ENCODE peak calls at places on chromosomes 3 and 15, in ten cellular contexts. K is fibroblast of villous mesenchyme; A is neural progenitor cell; Y is CD8-positive, alpha-beta T cell; I is activated B cell treated with CpG ODN at 0.5 μM for 24 hours; O is epithelial cell of proximal tubule; V is omental fat pad; T is A549; F is bronchial epithelial cell; B is fibroblast of mammary gland. J is an unnamed sample.

GRCh38 chr15:71400347-71400746 is 285.1 kb downstream of the THSD4 start:
- DNase-seq in Y (no peak), V (no peak), T (no peak), K (peak; percentile 23), B (peak; percentile 14), O (no peak), I (no peak), F (no peak), A (no peak), J (no peak)

GRCh38 chr15:32843211-32843907 is 125.6 kb downstream of the GREM1 start:
- DNase-seq in F (no peak), V (no peak), Y (no peak), B (peak; percentile 79), I (no peak), A (no peak), K (no peak), T (no peak), O (no peak), J (no peak)

GRCh38 chr3:10170915-10171478 is 6.3 kb downstream of the IRAK2 start:
- DNase-seq in O (no peak), F (no peak), A (no peak), I (no peak), Y (no peak), B (peak; percentile 29), K (no peak), T (no peak), V (no peak), J (peak; percentile 4)

GRCh38 chr3:182276512-182276911 is 516.8 kb upstream of the ATP11B start:
- DNase-seq in T (no peak), Y (no peak), K (no peak), F (no peak), I (no peak), A (peak; percentile 36), V (no peak), B (no peak), O (no peak), J (no peak)

GRCh38 chr3:185739264-185739701 is 85.6 kb downstream of the IGF2BP2 start:
- DNase-seq in Y (no peak), K (no peak), T (no peak), I (no peak), V (no peak), B (no peak), A (peak; percentile 29), O (no peak), F (no peak), J (no peak)

GRCh38 chr15:38707802-38708671 is 143.4 kb upstream of the RASGRP1 start:
- DNase-seq in A (peak; percentile 71), O (no peak), T (peak; percentile 57), F (peak; percentile 61), B (peak; percentile 72), V (no peak), K (peak; percentile 77), Y (no peak), I (no peak), J (no peak)

GRCh38 chr3:100696161-100696560 is 13.1 kb upstream of the TFG start:
- DNase-seq in F (peak; percentile 55), B (no peak), K (no peak), T (no peak), Y (no peak), I (no peak), O (no peak), V (no peak), A (no peak), J (no peak)

GRCh38 chr3:122676759-122677158 is 3.9 kb upstream of the PARP14 start:
- DNase-seq in A (no peak), I (no peak), B (peak; percentile 47), Y (no peak), T (no peak), V (no peak), K (peak; percentile 34), O (no peak), F (no peak), J (no peak)

GRCh38 chr3:36166477-36166876 is 213.8 kb upstream of the STAC start:
- DNase-seq in O (peak; percentile 65), T (peak; percentile 59), Y (no peak), A (no peak), I (no peak), K (peak; percentile 2), B (peak; percentile 74), V (no peak), F (peak; percentile 96), J (no peak)

GRCh38 chr3:27960133-27960532 is 238.0 kb upstream of the EOMES start:
- DNase-seq in B (peak; percentile 88), F (peak; percentile 92), K (no peak), V (no peak), Y (no peak), I (no peak), T (no peak), A (no peak), O (peak; percentile 40), J (no peak)

GRCh38 chr3:158050461-158050860 is 55.8 kb downstream of the SHOX2 start:
- DNase-seq in V (no peak), T (no peak), F (no peak), O (no peak), B (peak; percentile 40), K (peak; percentile 8), Y (no peak), A (no peak), I (no peak), J (no peak)

GRCh38 chr3:40079203-40079844 is 230.2 kb upstream of the EIF1B start:
- DNase-seq in I (no peak), Y (no peak), T (no peak), O (peak; percentile 70), F (peak; percentile 46), B (peak; percentile 42), V (no peak), A (no peak), K (peak; percentile 1), J (no peak)

GRCh38 chr3:51961607-51962569 is 5.4 kb downstream of the PCBP4 start:
- DNase-seq in V (no peak), T (no peak), K (no peak), Y (no peak), A (peak; percentile 41), F (no peak), B (no peak), I (no peak), O (no peak), J (peak; percentile 92)

GRCh38 chr3:50542177-50543034 is 25.1 kb downstream of the C3orf18 start:
- DNase-seq in Y (peak; percentile 43), T (peak; percentile 42), K (peak; percentile 52), O (no peak), V (peak; percentile 79), B (peak; percentile 54), I (peak; percentile 54), F (peak; percentile 52), A (peak; percentile 77), J (peak; percentile 99)

GRCh38 chr15:47484119-47484518 is 233.2 kb upstream of the SEMA6D start:
- DNase-seq in A (no peak), Y (no peak), F (no peak), I (no peak), K (no peak), T (no peak), B (no peak), V (no peak), O (no peak), J (no peak)

GRCh38 chr15:98941595-98942255 is 65.9 kb downstream of the PGPEP1L start:
- DNase-seq in K (peak; percentile 14), V (no peak), A (no peak), B (no peak), Y (no peak), F (no peak), O (no peak), T (peak; percentile 71), I (no peak), J (no peak)

DNA sequence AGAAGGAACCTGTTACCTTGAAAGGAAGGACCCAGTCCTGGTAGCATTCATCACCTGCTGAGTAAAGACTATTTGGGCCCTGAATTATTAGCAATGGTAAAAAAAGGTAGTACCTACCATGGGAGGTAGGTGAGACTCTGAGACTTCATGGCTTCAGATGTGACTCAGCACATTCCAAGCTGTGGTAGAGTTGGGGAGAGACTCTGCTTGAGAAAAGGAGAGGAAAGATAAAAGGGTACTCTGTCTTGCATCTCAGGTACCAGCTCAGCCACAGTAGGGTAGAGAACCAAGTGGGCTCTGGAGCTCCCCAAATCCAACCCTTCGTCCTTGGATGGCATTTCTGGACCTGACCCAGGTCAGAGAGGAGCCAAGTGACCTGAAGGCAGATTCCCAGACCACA is 430.4 kb downstream of the TBL1XR1 start:
- DNase-seq in K (no peak), O (no peak), A (no peak), F (peak; percentile 77), Y (no peak), V (no peak), I (no peak), T (no peak), B (no peak), J (no peak)
- TF ChIP-seq CTCF in K (no peak), O (no peak), A (no peak), F (no peak), Y (no peak), V (no peak), I (no peak), T (no peak), B (no peak), J (no peak)

DNA sequence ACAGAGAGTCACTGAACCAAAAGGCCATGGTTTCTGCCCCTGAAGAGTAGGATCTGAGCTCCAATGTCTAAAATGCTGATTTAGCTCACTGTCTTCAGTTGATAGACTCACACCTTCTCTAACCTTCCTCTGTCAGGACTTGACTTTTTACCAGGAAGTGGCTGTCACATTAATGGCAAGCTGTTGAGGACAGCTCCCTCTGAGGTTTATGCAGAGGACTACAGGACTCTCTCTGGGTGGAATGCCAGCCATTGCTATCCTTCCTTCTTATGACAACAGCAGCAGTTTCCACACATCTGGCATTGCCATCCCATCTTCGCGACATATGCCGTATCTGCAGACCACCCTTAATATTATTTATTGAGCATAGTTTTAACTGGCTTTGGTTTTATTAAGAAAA is 103.8 kb upstream of the PRICKLE2 start:
- DNase-seq in Y (no peak), T (peak; percentile 33), B (no peak), I (no peak), O (no peak), A (no peak), F (peak; percentile 66), K (no peak), V (no peak), J (no peak)
- TF ChIP-seq CTCF in Y (no peak), T (no peak), B (no peak), I (no peak), O (peak; percentile 49), A (peak; percentile 20), F (peak; percentile 60), K (peak; percentile 18), V (no peak), J (peak; percentile 0)

DNA sequence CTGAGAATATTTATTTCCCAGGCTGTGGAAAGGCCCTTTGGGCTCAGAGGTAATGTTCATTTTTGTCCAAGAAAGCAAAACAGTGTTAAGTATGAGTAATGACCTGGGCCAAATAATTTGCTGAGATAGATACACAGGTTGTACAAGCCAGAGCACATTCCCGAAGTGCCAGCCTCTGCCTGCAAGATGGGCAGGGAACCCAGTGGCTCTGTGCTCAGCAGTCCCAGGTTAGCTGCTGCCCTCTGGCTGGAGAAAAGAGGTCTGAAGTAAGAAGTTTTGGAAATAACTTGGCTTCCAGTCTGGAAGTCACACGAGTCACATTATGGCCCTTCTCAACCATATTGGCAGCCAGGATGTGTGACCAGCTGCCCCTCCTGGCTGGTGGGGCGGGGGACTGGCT is 20.2 kb downstream of the MYZAP start:
- DNase-seq in Y (no peak), B (peak; percentile 30), O (peak; percentile 20), I (no peak), T (peak; percentile 62), V (no peak), K (peak; percentile 32), A (peak; percentile 19), F (peak; percentile 93), J (no peak)
- TF ChIP-seq CTCF in Y (no peak), B (peak; percentile 33), O (peak; percentile 68), I (no peak), T (peak; percentile 64), V (no peak), K (peak; percentile 46), A (peak; percentile 10), F (peak; percentile 86), J (peak; percentile 46)

GRCh38 chr15:77784361-77785292 is 151.9 kb upstream of the LINGO1 start:
- DNase-seq in I (no peak), F (peak; percentile 1), Y (no peak), O (no peak), A (peak; percentile 66), T (peak; percentile 64), K (peak; percentile 7), V (no peak), B (peak; percentile 34), J (no peak)
- TF ChIP-seq CTCF in I (no peak), F (peak; percentile 43), Y (no peak), O (peak; percentile 50), A (peak; percentile 61), T (peak; percentile 63), K (peak; percentile 43), V (no peak), B (peak; percentile 43), J (peak; percentile 41)

J was measured in D721Med.